ENCODE peak calls at places on chromosome 14, in nine cellular contexts. I, G, D, B, W, F, P, H and L are unnamed samples.

GRCh38 chr14:73142216-73142615 is 5.9 kb downstream of the PSEN1 start:
- DNase-seq in I (no peak), G (no peak), D (no peak), B (no peak), W (no peak), F (no peak), P (no peak), H (no peak), L (no peak)

GRCh38 chr14:56156096-56156495 is 37.9 kb downstream of the PELI2 start:
- DNase-seq in I (no peak), G (no peak), D (no peak), B (no peak), W (no peak), F (no peak), P (no peak), H (no peak), L (no peak)

GRCh38 chr14:65134651-65135579 is 32.6 kb upstream of the MAX start:
- DNase-seq in I (no peak), G (no peak), D (no peak), B (no peak), W (peak), F (peak), P (no peak), H (no peak), L (no peak)

GRCh38 chr14:37150414-37150813 is 22.0 kb downstream of the SLC25A21 start:
- DNase-seq in I (no peak), G (peak), D (peak), B (no peak), W (no peak), F (no peak), P (no peak), H (peak), L (no peak)

GRCh38 chr14:55704654-55705053 is 124.6 kb downstream of the KTN1 start:
- DNase-seq in I (no peak), G (no peak), D (no peak), B (no peak), W (no peak), F (no peak), P (no peak), H (no peak), L (no peak)

GRCh38 chr14:74924061-74924460 is 1.0 kb upstream of the RPS6KL1 start:
- DNase-seq in I (no peak), G (no peak), D (no peak), B (no peak), W (no peak), F (no peak), P (no peak), H (no peak), L (no peak)

GRCh38 chr14:72643317-72643801 is 250.5 kb downstream of the DPF3 start:
- DNase-seq in I (no peak), G (no peak), D (peak), B (no peak), W (no peak), F (no peak), P (no peak), H (no peak), L (no peak)

GRCh38 chr14:44935155-44935554 is 26.6 kb downstream of the KLHL28 start:
- DNase-seq in I (no peak), G (no peak), D (no peak), B (no peak), W (no peak), F (no peak), P (no peak), H (no peak), L (no peak)

GRCh38 chr14:101505216-101505970 is 55.9 kb upstream of the DIO3 start:
- DNase-seq in I (no peak), G (no peak), D (no peak), B (no peak), W (peak), F (no peak), P (peak), H (no peak), L (peak)

GRCh38 chr14:96681826-96682225 is 115.4 kb upstream of the VRK1 start:
- DNase-seq in I (no peak), G (no peak), D (peak), B (no peak), W (no peak), F (no peak), P (no peak), H (no peak), L (no peak)

GRCh38 chr14:52071675-52072074 is 2.8 kb upstream of the NID2 start:
- DNase-seq in I (no peak), G (no peak), D (peak), B (no peak), W (no peak), F (no peak), P (no peak), H (no peak), L (no peak)

GRCh38 chr14:99287269-99287942 is 15.4 kb upstream of the BCL11B start:
- DNase-seq in I (no peak), G (no peak), D (no peak), B (no peak), W (no peak), F (no peak), P (no peak), H (no peak), L (no peak)

GRCh38 chr14:92959189-92959531 is 36.2 kb downstream of the CHGA start:
- DNase-seq in I (no peak), G (peak), D (no peak), B (no peak), W (no peak), F (no peak), P (no peak), H (no peak), L (no peak)

GRCh38 chr14:80278293-80279037 is 67.2 kb upstream of the DIO2 start:
- DNase-seq in I (no peak), G (no peak), D (peak), B (no peak), W (no peak), F (no peak), P (no peak), H (no peak), L (no peak)

GRCh38 chr14:36097356-36097755 is 79.2 kb downstream of the PTCSC3 start:
- DNase-seq in I (no peak), G (no peak), D (no peak), B (no peak), W (no peak), F (no peak), P (no peak), H (no peak), L (no peak)

GRCh38 chr14:73162271-73162670 is 26.0 kb downstream of the PSEN1 start:
- DNase-seq in I (no peak), G (no peak), D (no peak), B (no peak), W (no peak), F (no peak), P (no peak), H (no peak), L (no peak)

GRCh38 chr14:97359391-97359790 is 562.2 kb downstream of the VRK1 start:
- DNase-seq in I (no peak), G (peak), D (no peak), B (no peak), W (no peak), F (no peak), P (no peak), H (no peak), L (no peak)

GRCh38 chr14:95058491-95058890 is 98.8 kb downstream of the DICER1 start:
- DNase-seq in I (no peak), G (no peak), D (no peak), B (no peak), W (no peak), F (no peak), P (no peak), H (no peak), L (no peak)

GRCh38 chr14:29971101-29971500 is 43.5 kb upstream of the PRKD1 start:
- DNase-seq in I (no peak), G (no peak), D (no peak), B (no peak), W (no peak), F (no peak), P (no peak), H (no peak), L (no peak)

GRCh38 chr14:65414961-65415589 is 2.5 kb downstream of the FUT8 start:
- DNase-seq in I (no peak), G (peak), D (peak), B (no peak), W (no peak), F (no peak), P (no peak), H (peak), L (no peak)

GRCh38 chr14:61561657-61562276 is 133.5 kb upstream of the HIF1A start:
- DNase-seq in I (no peak), G (no peak), D (peak), B (no peak), W (peak), F (peak), P (peak), H (peak), L (peak)

GRCh38 chr14:20675669-20676068 is 8.7 kb upstream of the RNASE4 start:
- DNase-seq in I (no peak), G (no peak), D (no peak), B (no peak), W (no peak), F (no peak), P (no peak), H (no peak), L (no peak)